ENCODE peak calls at places on chromosomes 3 and 15, in eight cellular contexts. Y, K, Q, S, B, G, U and T are unnamed samples.

GRCh38 chr3:24407980-24408460 is 86.6 kb downstream of the THRB start:
- DNase-seq in Y (no peak), K (no peak), Q (no peak), S (no peak), B (no peak), G (no peak), U (no peak), T (no peak)

GRCh38 chr15:55884223-55884622 is 109.2 kb downstream of the NEDD4 start:
- DNase-seq in Y (peak), K (no peak), Q (no peak), S (no peak), B (peak), G (no peak), U (no peak), T (no peak)

GRCh38 chr3:161969867-161970266 is 473.3 kb downstream of the OTOL1 start:
- DNase-seq in Y (no peak), K (no peak), Q (no peak), S (no peak), B (peak), G (no peak), U (no peak), T (no peak)

GRCh38 chr3:78913711-78914110 is 854.1 kb downstream of the ROBO1 start:
- DNase-seq in Y (no peak), K (no peak), Q (no peak), S (no peak), B (no peak), G (no peak), U (no peak), T (no peak)

GRCh38 chr3:49647741-49648140 is 26.4 kb upstream of the APEH start:
- DNase-seq in Y (peak), K (no peak), Q (no peak), S (no peak), B (peak), G (peak), U (no peak), T (no peak)

GRCh38 chr15:66847565-66847991 is 145.5 kb downstream of the SMAD6 start:
- DNase-seq in Y (no peak), K (no peak), Q (peak), S (no peak), B (no peak), G (no peak), U (no peak), T (no peak)

GRCh38 chr15:50633653-50634052 is 52.9 kb downstream of the TRPM7 start:
- DNase-seq in Y (no peak), K (no peak), Q (no peak), S (no peak), B (peak), G (no peak), U (peak), T (no peak)

GRCh38 chr3:65955792-65956477 is 82.8 kb downstream of the MAGI1 start:
- DNase-seq in Y (no peak), K (no peak), Q (no peak), S (no peak), B (peak), G (no peak), U (peak), T (no peak)

GRCh38 chr15:78438595-78439285 is 724 bp downstream of the IREB2 start:
- DNase-seq in Y (peak), K (no peak), Q (no peak), S (peak), B (peak), G (peak), U (no peak), T (no peak)

GRCh38 chr3:120894285-120894684 is 13.7 kb upstream of the STXBP5L start:
- DNase-seq in Y (no peak), K (no peak), Q (no peak), S (no peak), B (peak), G (no peak), U (no peak), T (no peak)

GRCh38 chr3:13188975-13189374 is 115.7 kb upstream of the IQSEC1 start:
- DNase-seq in Y (no peak), K (no peak), Q (no peak), S (no peak), B (no peak), G (no peak), U (no peak), T (no peak)

GRCh38 chr3:192819001-192819569 is 91.7 kb upstream of the FGF12 start:
- DNase-seq in Y (no peak), K (peak), Q (no peak), S (no peak), B (peak), G (no peak), U (peak), T (peak)

GRCh38 chr3:11438636-11439035 is 166.4 kb downstream of the ATG7 start:
- DNase-seq in Y (peak), K (no peak), Q (no peak), S (no peak), B (no peak), G (peak), U (no peak), T (no peak)

GRCh38 chr3:136984837-136985236 is 27.1 kb downstream of the IL20RB start:
- DNase-seq in Y (no peak), K (peak), Q (no peak), S (no peak), B (peak), G (no peak), U (peak), T (no peak)

GRCh38 chr3:110940074-110940473 is 131.5 kb upstream of the NECTIN3 start:
- DNase-seq in Y (no peak), K (no peak), Q (no peak), S (no peak), B (no peak), G (no peak), U (no peak), T (no peak)

GRCh38 chr3:42707620-42708355 is 5.2 kb upstream of the HHATL start:
- DNase-seq in Y (no peak), K (no peak), Q (peak), S (no peak), B (no peak), G (peak), U (no peak), T (no peak)

GRCh38 chr3:98519351-98519750 is 3.4 kb downstream of the CLDND1 start:
- DNase-seq in Y (no peak), K (no peak), Q (no peak), S (no peak), B (peak), G (no peak), U (no peak), T (no peak)

GRCh38 chr3:50236484-50237132 is 604 bp downstream of the GNAI2 start:
- DNase-seq in Y (no peak), K (no peak), Q (no peak), S (no peak), B (no peak), G (no peak), U (no peak), T (no peak)

GRCh38 chr3:89692601-89693000 is 585.2 kb downstream of the EPHA3 start:
- DNase-seq in Y (no peak), K (no peak), Q (no peak), S (no peak), B (no peak), G (no peak), U (no peak), T (no peak)

GRCh38 chr3:191391873-191392808 is 61.8 kb upstream of the UTS2B start:
- DNase-seq in Y (no peak), K (no peak), Q (no peak), S (no peak), B (no peak), G (no peak), U (no peak), T (no peak)

GRCh38 chr3:194185225-194185624 is 49.3 kb downstream of the HES1 start:
- DNase-seq in Y (no peak), K (no peak), Q (no peak), S (no peak), B (no peak), G (no peak), U (no peak), T (no peak)

GRCh38 chr3:38519000-38519399 is 22.9 kb downstream of the EXOG start:
- DNase-seq in Y (no peak), K (no peak), Q (no peak), S (no peak), B (peak), G (no peak), U (no peak), T (no peak)

GRCh38 chr15:60444289-60444912 is 34.5 kb downstream of the ICE2 start:
- DNase-seq in Y (no peak), K (no peak), Q (no peak), S (no peak), B (peak), G (no peak), U (no peak), T (no peak)

GRCh38 chr3:18481946-18482548 is 56.9 kb upstream of the SATB1 start:
- DNase-seq in Y (no peak), K (no peak), Q (no peak), S (no peak), B (no peak), G (no peak), U (no peak), T (no peak)

GRCh38 chr15:80977627-80978036 is 12.0 kb downstream of the MESD start:
- DNase-seq in Y (peak), K (no peak), Q (peak), S (peak), B (no peak), G (peak), U (no peak), T (no peak)

GRCh38 chr3:14608298-14608697 is 43.3 kb upstream of the CCDC174 start:
- DNase-seq in Y (no peak), K (no peak), Q (peak), S (no peak), B (no peak), G (no peak), U (no peak), T (no peak)

GRCh38 chr3:42749753-42750231 is 23.3 kb downstream of the CCDC13 start:
- DNase-seq in Y (no peak), K (no peak), Q (peak), S (peak), B (no peak), G (no peak), U (no peak), T (no peak)

GRCh38 chr3:157201648-157202278 is 41.8 kb upstream of the CCNL1 start:
- DNase-seq in Y (no peak), K (no peak), Q (no peak), S (peak), B (peak), G (no peak), U (no peak), T (no peak)

GRCh38 chr3:10557783-10558373 is 52.5 kb upstream of the ATP2B2 start:
- DNase-seq in Y (no peak), K (no peak), Q (no peak), S (no peak), B (peak), G (no peak), U (no peak), T (peak)

GRCh38 chr3:10344147-10344943 is 23.4 kb upstream of the SEC13 start:
- DNase-seq in Y (peak), K (no peak), Q (no peak), S (peak), B (peak), G (peak), U (no peak), T (no peak)

GRCh38 chr3:149898771-149899170 is 71.9 kb downstream of the PFN2 start:
- DNase-seq in Y (peak), K (no peak), Q (no peak), S (no peak), B (peak), G (peak), U (peak), T (peak)

GRCh38 chr15:83365370-83365938 is 81.0 kb upstream of the BNC1 start:
- DNase-seq in Y (peak), K (no peak), Q (no peak), S (no peak), B (peak), G (peak), U (peak), T (peak)
- H3K4me3 ChIP-seq in Y (peak), K (peak), Q (peak), S (no peak), B (peak), G (peak), U (peak), T (peak)

GRCh38 chr3:29850641-29851040 is 569.8 kb downstream of the RBMS3 start:
- DNase-seq in Y (no peak), K (no peak), Q (no peak), S (no peak), B (no peak), G (no peak), U (no peak), T (no peak)
- TF ChIP-seq CTCF in Y (no peak), K (no peak), Q (no peak), S (peak), B (peak), G (no peak), U (no peak), T (peak)

GRCh38 chr15:31346367-31347066 is 19.9 kb downstream of the KLF13 start:
- DNase-seq in Y (no peak), K (no peak), Q (no peak), S (peak), B (no peak), G (no peak), U (no peak), T (no peak)
- H3K4me3 ChIP-seq in Y (no peak), K (no peak), Q (no peak), S (peak), B (no peak), G (no peak), U (no peak), T (no peak)

GRCh38 chr3:57091874-57092273 is 31.4 kb downstream of the SPATA12 start:
- DNase-seq in Y (no peak), K (no peak), Q (no peak), S (no peak), B (no peak), G (no peak), U (no peak), T (no peak)
- TF ChIP-seq CTCF in Y (no peak), K (no peak), Q (no peak), S (no peak), B (no peak), G (no peak), U (no peak), T (no peak)

GRCh38 chr15:85607842-85608241 is 186.9 kb downstream of the KLHL25 start:
- DNase-seq in Y (peak), K (peak), Q (no peak), S (no peak), B (peak), G (no peak), U (no peak), T (no peak)
- H3K4me3 ChIP-seq in Y (no peak), K (peak), Q (no peak), S (no peak), B (no peak), G (no peak), U (no peak), T (no peak)